ENCODE peak calls at places on chromosomes 13 and 19, in six cellular contexts. T, B, N, P, H and S are unnamed samples.

GRCh38 chr19:16957855-16958254 is 68.8 kb downstream of the CPAMD8 start:
- DNase-seq in T (no peak), B (no peak), N (no peak), P (no peak), H (no peak), S (no peak)

GRCh38 chr13:42707596-42707995 is 73.8 kb upstream of the FAM216B start:
- DNase-seq in T (no peak), B (no peak), N (no peak), P (no peak), H (no peak), S (no peak)

GRCh38 chr13:73062368-73062767 is 3.6 kb downstream of the KLF5 start:
- DNase-seq in T (no peak), B (no peak), N (no peak), P (no peak), H (no peak), S (no peak)

GRCh38 chr13:78976696-78977095 is 317.7 kb upstream of the OBI1 start:
- DNase-seq in T (no peak), B (no peak), N (no peak), P (no peak), H (no peak), S (no peak)

GRCh38 chr13:21203132-21203531 is 26.7 kb downstream of the MRPL57 start:
- DNase-seq in T (no peak), B (peak), N (no peak), P (no peak), H (no peak), S (no peak)

GRCh38 chr13:77415253-77416127 is 88.6 kb upstream of the MYCBP2 start:
- DNase-seq in T (peak), B (no peak), N (peak), P (no peak), H (no peak), S (no peak)

GRCh38 chr13:99686944-99687382 is 185.7 kb downstream of the TM9SF2 start:
- DNase-seq in T (no peak), B (no peak), N (no peak), P (no peak), H (no peak), S (no peak)

GRCh38 chr13:46097015-46097414 is 7.8 kb downstream of the CPB2 start:
- DNase-seq in T (no peak), B (peak), N (no peak), P (no peak), H (no peak), S (no peak)

GRCh38 chr19:31718041-31718440 is 368.8 kb upstream of the TSHZ3 start:
- DNase-seq in T (no peak), B (no peak), N (no peak), P (no peak), H (no peak), S (no peak)

GRCh38 chr19:13615890-13616289 is 109.6 kb upstream of the CACNA1A start:
- DNase-seq in T (no peak), B (no peak), N (no peak), P (no peak), H (no peak), S (no peak)

GRCh38 chr13:51999525-51999924 is 11.7 kb downstream of the ATP7B start:
- DNase-seq in T (no peak), B (peak), N (no peak), P (no peak), H (no peak), S (no peak)

GRCh38 chr13:66665991-66666390 is 564.1 kb downstream of the PCDH9 start:
- DNase-seq in T (no peak), B (no peak), N (no peak), P (no peak), H (no peak), S (no peak)

GRCh38 chr13:45700971-45701900 is 884 bp upstream of the CBY2 start:
- DNase-seq in T (no peak), B (no peak), N (peak), P (no peak), H (no peak), S (no peak)

GRCh38 chr19:32691291-32691951 is at the start of gene NUDT19:
- DNase-seq in T (peak), B (peak), N (peak), P (peak), H (peak), S (peak)

GRCh38 chr13:35979378-35979911 is 151.7 kb downstream of the DCLK1 start:
- DNase-seq in T (peak), B (no peak), N (no peak), P (peak), H (no peak), S (no peak)

GRCh38 chr13:27774169-27774568 is 18.1 kb upstream of the GSX1 start:
- DNase-seq in T (no peak), B (no peak), N (no peak), P (no peak), H (no peak), S (no peak)

GRCh38 chr13:35808846-35809245 is 322.3 kb downstream of the DCLK1 start:
- DNase-seq in T (no peak), B (no peak), N (no peak), P (no peak), H (no peak), S (no peak)

GRCh38 chr19:45817725-45818301 is 2.7 kb upstream of the RSPH6A start:
- DNase-seq in T (no peak), B (no peak), N (no peak), P (no peak), H (no peak), S (no peak)

GRCh38 chr13:77390391-77390790 is 63.5 kb upstream of the MYCBP2 start:
- DNase-seq in T (peak), B (no peak), N (no peak), P (no peak), H (no peak), S (no peak)

GRCh38 chr19:3304871-3305423 is 61.4 kb upstream of the NFIC start:
- DNase-seq in T (peak), B (peak), N (no peak), P (peak), H (peak), S (no peak)

GRCh38 chr19:53908106-53908932 is 759 bp upstream of the CACNG7 start:
- DNase-seq in T (no peak), B (no peak), N (peak), P (no peak), H (no peak), S (peak)

GRCh38 chr13:48505597-48506091 is 27.2 kb downstream of the RCBTB2 start:
- DNase-seq in T (peak), B (no peak), N (peak), P (no peak), H (peak), S (no peak)

GRCh38 chr13:45195421-45195820 is 5.4 kb downstream of the KCTD4 start:
- DNase-seq in T (no peak), B (no peak), N (no peak), P (no peak), H (no peak), S (no peak)

GRCh38 chr13:26977541-26977940 is 194.1 kb downstream of the USP12 start:
- DNase-seq in T (no peak), B (no peak), N (no peak), P (no peak), H (no peak), S (no peak)

GRCh38 chr13:52850396-52851152 is 2.1 kb upstream of the PCDH8 start:
- DNase-seq in T (peak), B (peak), N (peak), P (peak), H (no peak), S (peak)

GRCh38 chr13:35600137-35600536 is 123.6 kb upstream of the MAB21L1 start:
- DNase-seq in T (no peak), B (no peak), N (no peak), P (no peak), H (no peak), S (no peak)

GRCh38 chr19:40147693-40148347 is 43.4 kb upstream of the MAP3K10 start:
- DNase-seq in T (peak), B (no peak), N (no peak), P (no peak), H (no peak), S (no peak)

GRCh38 chr13:79668353-79668752 is 187.4 kb downstream of the NDFIP2 start:
- DNase-seq in T (no peak), B (no peak), N (no peak), P (no peak), H (no peak), S (no peak)